ENCODE peak calls at places on chromosome 2, in nine cellular contexts. One of them, this sample, is unnamed.
A peak's percentile ranks its signal among the peaks of the same experiment; 100 is the strongest.

GRCh38 chr2:223297788-223298187 is 245.8 kb downstream of the KCNE4 start:
- DNase-seq in amniotic stem cell: no peak
- DNase-seq in memory B cell: no peak
- DNase-seq in GM04504: no peak
- DNase-seq in NCI-H1436 treated with DMSO at 0.1 percent for 48 hours: peak; percentile 82
- DNase-seq in stimulated activated CD4-positive, alpha-beta T cell treated with anti-CD3 and anti-CD28 coated beads, TNF-alpha, amount 100 ng/mL, for 1 hour: no peak
- DNase-seq in tibial nerve: no peak
- DNase-seq in kidney glomerular epithelial cell: no peak
- DNase-seq in central memory CD8-positive, alpha-beta T cell: no peak
- DNase-seq in this sample: no peak

GRCh38 chr2:98936133-98936916 is at the start of gene CRACDL:
- DNase-seq in amniotic stem cell: no peak
- DNase-seq in memory B cell: peak; percentile 21
- DNase-seq in GM04504: no peak
- DNase-seq in NCI-H1436 treated with DMSO at 0.1 percent for 48 hours: no peak
- DNase-seq in stimulated activated CD4-positive, alpha-beta T cell treated with anti-CD3 and anti-CD28 coated beads, TNF-alpha, amount 100 ng/mL, for 1 hour: no peak
- DNase-seq in tibial nerve: no peak
- DNase-seq in kidney glomerular epithelial cell: peak; percentile 12
- DNase-seq in central memory CD8-positive, alpha-beta T cell: no peak
- DNase-seq in this sample: no peak

GRCh38 chr2:101356486-101356885 is 30.8 kb downstream of the CREG2 start:
- DNase-seq in amniotic stem cell: no peak
- DNase-seq in memory B cell: no peak
- DNase-seq in GM04504: no peak
- DNase-seq in NCI-H1436 treated with DMSO at 0.1 percent for 48 hours: no peak
- DNase-seq in stimulated activated CD4-positive, alpha-beta T cell treated with anti-CD3 and anti-CD28 coated beads, TNF-alpha, amount 100 ng/mL, for 1 hour: no peak
- DNase-seq in tibial nerve: no peak
- DNase-seq in kidney glomerular epithelial cell: no peak
- DNase-seq in central memory CD8-positive, alpha-beta T cell: no peak
- DNase-seq in this sample: no peak

GRCh38 chr2:217793566-217794132 is 209.1 kb downstream of the TNS1 start:
- DNase-seq in amniotic stem cell: no peak
- DNase-seq in memory B cell: no peak
- DNase-seq in GM04504: no peak
- DNase-seq in NCI-H1436 treated with DMSO at 0.1 percent for 48 hours: no peak
- DNase-seq in stimulated activated CD4-positive, alpha-beta T cell treated with anti-CD3 and anti-CD28 coated beads, TNF-alpha, amount 100 ng/mL, for 1 hour: no peak
- DNase-seq in tibial nerve: peak; percentile 5
- DNase-seq in kidney glomerular epithelial cell: no peak
- DNase-seq in central memory CD8-positive, alpha-beta T cell: no peak
- DNase-seq in this sample: no peak

GRCh38 chr2:236599059-236599458 is 29.4 kb downstream of the ACKR3 start:
- DNase-seq in amniotic stem cell: no peak
- DNase-seq in memory B cell: no peak
- DNase-seq in GM04504: no peak
- DNase-seq in NCI-H1436 treated with DMSO at 0.1 percent for 48 hours: no peak
- DNase-seq in stimulated activated CD4-positive, alpha-beta T cell treated with anti-CD3 and anti-CD28 coated beads, TNF-alpha, amount 100 ng/mL, for 1 hour: no peak
- DNase-seq in tibial nerve: no peak
- DNase-seq in kidney glomerular epithelial cell: no peak
- DNase-seq in central memory CD8-positive, alpha-beta T cell: no peak
- DNase-seq in this sample: no peak

GRCh38 chr2:215503381-215503780 is 67.5 kb upstream of the FN1 start:
- DNase-seq in amniotic stem cell: no peak
- DNase-seq in memory B cell: no peak
- DNase-seq in GM04504: peak; percentile 53
- DNase-seq in NCI-H1436 treated with DMSO at 0.1 percent for 48 hours: no peak
- DNase-seq in stimulated activated CD4-positive, alpha-beta T cell treated with anti-CD3 and anti-CD28 coated beads, TNF-alpha, amount 100 ng/mL, for 1 hour: no peak
- DNase-seq in tibial nerve: no peak
- DNase-seq in kidney glomerular epithelial cell: no peak
- DNase-seq in central memory CD8-positive, alpha-beta T cell: no peak
- DNase-seq in this sample: no peak

GRCh38 chr2:230793573-230794359 is 71.0 kb upstream of the ITM2C start:
- DNase-seq in amniotic stem cell: peak; percentile 92
- DNase-seq in memory B cell: peak; percentile 16
- DNase-seq in GM04504: peak; percentile 96
- DNase-seq in NCI-H1436 treated with DMSO at 0.1 percent for 48 hours: no peak
- DNase-seq in stimulated activated CD4-positive, alpha-beta T cell treated with anti-CD3 and anti-CD28 coated beads, TNF-alpha, amount 100 ng/mL, for 1 hour: peak; percentile 21
- DNase-seq in tibial nerve: peak; percentile 70
- DNase-seq in kidney glomerular epithelial cell: peak; percentile 98
- DNase-seq in central memory CD8-positive, alpha-beta T cell: peak; percentile 27
- DNase-seq in this sample: peak; percentile 57

GRCh38 chr2:45311559-45311958 is 299.5 kb downstream of the SRBD1 start:
- DNase-seq in amniotic stem cell: no peak
- DNase-seq in memory B cell: no peak
- DNase-seq in GM04504: no peak
- DNase-seq in NCI-H1436 treated with DMSO at 0.1 percent for 48 hours: no peak
- DNase-seq in stimulated activated CD4-positive, alpha-beta T cell treated with anti-CD3 and anti-CD28 coated beads, TNF-alpha, amount 100 ng/mL, for 1 hour: no peak
- DNase-seq in tibial nerve: no peak
- DNase-seq in kidney glomerular epithelial cell: no peak
- DNase-seq in central memory CD8-positive, alpha-beta T cell: no peak
- DNase-seq in this sample: no peak

GRCh38 chr2:85878719-85879390 is 9.9 kb downstream of the ST3GAL5 start:
- DNase-seq in amniotic stem cell: no peak
- DNase-seq in memory B cell: no peak
- DNase-seq in GM04504: no peak
- DNase-seq in NCI-H1436 treated with DMSO at 0.1 percent for 48 hours: no peak
- DNase-seq in stimulated activated CD4-positive, alpha-beta T cell treated with anti-CD3 and anti-CD28 coated beads, TNF-alpha, amount 100 ng/mL, for 1 hour: no peak
- DNase-seq in tibial nerve: no peak
- DNase-seq in kidney glomerular epithelial cell: peak; percentile 73
- DNase-seq in central memory CD8-positive, alpha-beta T cell: no peak
- DNase-seq in this sample: no peak

GRCh38 chr2:3823748-3824147 is 120.4 kb downstream of the DCDC2C start:
- DNase-seq in amniotic stem cell: no peak
- DNase-seq in memory B cell: no peak
- DNase-seq in GM04504: no peak
- DNase-seq in NCI-H1436 treated with DMSO at 0.1 percent for 48 hours: no peak
- DNase-seq in stimulated activated CD4-positive, alpha-beta T cell treated with anti-CD3 and anti-CD28 coated beads, TNF-alpha, amount 100 ng/mL, for 1 hour: no peak
- DNase-seq in tibial nerve: no peak
- DNase-seq in kidney glomerular epithelial cell: no peak
- DNase-seq in central memory CD8-positive, alpha-beta T cell: no peak
- DNase-seq in this sample: no peak

GRCh38 chr2:177611310-177611886 is 218.8 kb downstream of the AGPS start:
- DNase-seq in amniotic stem cell: no peak
- DNase-seq in memory B cell: no peak
- DNase-seq in GM04504: no peak
- DNase-seq in NCI-H1436 treated with DMSO at 0.1 percent for 48 hours: no peak
- DNase-seq in stimulated activated CD4-positive, alpha-beta T cell treated with anti-CD3 and anti-CD28 coated beads, TNF-alpha, amount 100 ng/mL, for 1 hour: no peak
- DNase-seq in tibial nerve: no peak
- DNase-seq in kidney glomerular epithelial cell: no peak
- DNase-seq in central memory CD8-positive, alpha-beta T cell: no peak
- DNase-seq in this sample: no peak

GRCh38 chr2:231526341-231527090 is 3.7 kb downstream of the NMUR1 start:
- DNase-seq in amniotic stem cell: no peak
- DNase-seq in memory B cell: no peak
- DNase-seq in GM04504: no peak
- DNase-seq in NCI-H1436 treated with DMSO at 0.1 percent for 48 hours: no peak
- DNase-seq in stimulated activated CD4-positive, alpha-beta T cell treated with anti-CD3 and anti-CD28 coated beads, TNF-alpha, amount 100 ng/mL, for 1 hour: no peak
- DNase-seq in tibial nerve: no peak
- DNase-seq in kidney glomerular epithelial cell: no peak
- DNase-seq in central memory CD8-positive, alpha-beta T cell: no peak
- DNase-seq in this sample: no peak

GRCh38 chr2:103165836-103166235 is 404.0 kb downstream of the TMEM182 start:
- DNase-seq in amniotic stem cell: no peak
- DNase-seq in memory B cell: no peak
- DNase-seq in GM04504: no peak
- DNase-seq in NCI-H1436 treated with DMSO at 0.1 percent for 48 hours: no peak
- DNase-seq in stimulated activated CD4-positive, alpha-beta T cell treated with anti-CD3 and anti-CD28 coated beads, TNF-alpha, amount 100 ng/mL, for 1 hour: no peak
- DNase-seq in tibial nerve: no peak
- DNase-seq in kidney glomerular epithelial cell: no peak
- DNase-seq in central memory CD8-positive, alpha-beta T cell: no peak
- DNase-seq in this sample: no peak

GRCh38 chr2:104768694-104769093 is 85.2 kb upstream of the POU3F3 start:
- DNase-seq in amniotic stem cell: no peak
- DNase-seq in memory B cell: no peak
- DNase-seq in GM04504: no peak
- DNase-seq in NCI-H1436 treated with DMSO at 0.1 percent for 48 hours: no peak
- DNase-seq in stimulated activated CD4-positive, alpha-beta T cell treated with anti-CD3 and anti-CD28 coated beads, TNF-alpha, amount 100 ng/mL, for 1 hour: no peak
- DNase-seq in tibial nerve: no peak
- DNase-seq in kidney glomerular epithelial cell: peak; percentile 64
- DNase-seq in central memory CD8-positive, alpha-beta T cell: no peak
- DNase-seq in this sample: no peak

This sample was measured in naive thymus-derived CD4-positive, alpha-beta T cell.